ENCODE peak calls at places on chromosome 21, in ten cellular contexts. A is adipocyte; M is NCI-H1417; G is GM12865; E is AG04450; V is stimulated activated CD4-positive, alpha-beta T cell treated with anti-CD3 and anti-CD28 coated beads, TNF-alpha, amount 100 ng/mL, for 1 hour; S is hepatocyte; R is uterus; N is T47D; L is astrocyte. Z is an unnamed sample.

GRCh38 chr21:35743571-35743970 is 316.8 kb downstream of the SETD4 start:
- DNase-seq in S (no peak), V (no peak), M (no peak), L (peak; percentile 26), A (no peak), N (no peak), G (no peak), E (peak; percentile 10), R (no peak), Z (no peak)

GRCh38 chr21:41168391-41169257 is 664 bp downstream of the BACE2 start:
- DNase-seq in G (peak; percentile 15), E (no peak), S (peak; percentile 66), M (peak; percentile 67), A (peak; percentile 79), R (peak; percentile 75), V (no peak), N (peak; percentile 64), L (peak; percentile 72), Z (peak; percentile 70)

GRCh38 chr21:30097791-30098190 is 68.8 kb downstream of the CLDN17 start:
- DNase-seq in V (no peak), L (no peak), E (no peak), G (no peak), R (no peak), A (no peak), M (no peak), N (no peak), S (no peak), Z (no peak)

GRCh38 chr21:36792505-36792967 is 93.6 kb downstream of the SIM2 start:
- DNase-seq in S (no peak), R (no peak), G (no peak), A (no peak), L (peak; percentile 44), N (no peak), E (no peak), V (no peak), M (peak; percentile 70), Z (no peak)

GRCh38 chr21:31866077-31866511 is 6.7 kb upstream of the HUNK start:
- DNase-seq in E (peak; percentile 23), R (peak; percentile 85), S (peak; percentile 94), V (peak; percentile 61), M (peak; percentile 96), L (peak; percentile 34), N (peak; percentile 87), A (peak; percentile 93), G (peak; percentile 72), Z (peak; percentile 92)

GRCh38 chr21:45861156-45861870 is 120.3 kb upstream of the COL6A1 start:
- DNase-seq in V (no peak), E (no peak), A (no peak), N (no peak), G (no peak), M (peak; percentile 7), R (no peak), S (no peak), L (no peak), Z (no peak)

GRCh38 chr21:15121655-15122120 is 56.9 kb upstream of the NRIP1 start:
- DNase-seq in R (no peak), L (peak; percentile 51), S (peak; percentile 32), M (no peak), E (peak; percentile 15), N (no peak), V (no peak), A (peak; percentile 14), G (no peak), Z (no peak)

GRCh38 chr21:45405819-45406762 is 1.1 kb downstream of the COL18A1 start:
- DNase-seq in A (peak; percentile 71), R (no peak), S (peak; percentile 60), M (peak; percentile 51), L (peak; percentile 55), E (no peak), G (no peak), N (no peak), V (no peak), Z (no peak)

GRCh38 chr21:21057349-21058062 is 59.3 kb downstream of the NCAM2 start:
- DNase-seq in V (no peak), S (no peak), N (peak; percentile 78), A (no peak), L (no peak), M (peak; percentile 54), E (no peak), R (no peak), G (no peak), Z (no peak)

GRCh38 chr21:14550200-14550599 is 4.1 kb upstream of the SAMSN1 start:
- DNase-seq in E (no peak), L (no peak), M (no peak), A (no peak), R (no peak), V (no peak), S (no peak), G (no peak), N (no peak), Z (no peak)

GRCh38 chr21:34593954-34594531 is 20.9 kb downstream of the RCAN1 start:
- DNase-seq in V (no peak), M (no peak), E (no peak), N (no peak), S (no peak), A (no peak), G (no peak), L (no peak), R (no peak), Z (no peak)

GRCh38 chr21:44887807-44888580 is 14.5 kb upstream of the PTTG1IP start:
- DNase-seq in R (no peak), A (no peak), G (no peak), L (no peak), V (no peak), M (no peak), S (no peak), E (no peak), N (no peak), Z (no peak)

GRCh38 chr21:42302292-42302650 is 12.9 kb downstream of the TFF3 start:
- DNase-seq in M (peak; percentile 77), G (no peak), V (no peak), R (no peak), S (no peak), A (no peak), L (no peak), E (no peak), N (no peak), Z (no peak)

GRCh38 chr21:27725916-27726315 is 759.0 kb upstream of the ADAMTS5 start:
- DNase-seq in G (no peak), S (no peak), V (no peak), R (no peak), N (no peak), L (no peak), E (no peak), A (no peak), M (no peak), Z (no peak)

GRCh38 chr21:42094811-42095210 is 23.7 kb downstream of the UMODL1 start:
- DNase-seq in A (no peak), V (no peak), M (no peak), N (no peak), G (no peak), E (no peak), L (no peak), S (no peak), R (no peak), Z (no peak)

GRCh38 chr21:23471877-23472276 is 2135.4 kb downstream of the MRPL39 start:
- DNase-seq in G (no peak), S (no peak), N (no peak), E (no peak), R (no peak), A (no peak), L (no peak), M (no peak), V (no peak), Z (no peak)

GRCh38 chr21:41678944-41679343 is 87.9 kb downstream of the RIPK4 start:
- DNase-seq in G (peak; percentile 19), N (peak; percentile 100), A (peak; percentile 86), S (peak; percentile 98), V (no peak), L (peak; percentile 97), E (peak; percentile 78), M (peak; percentile 84), R (peak; percentile 62), Z (peak; percentile 99)

GRCh38 chr21:37564924-37565529 is 198.5 kb downstream of the DYRK1A start:
- DNase-seq in R (no peak), A (no peak), M (peak; percentile 93), N (no peak), L (no peak), S (peak; percentile 62), E (no peak), G (no peak), V (no peak), Z (no peak)

GRCh38 chr21:17492415-17493168 is 20.3 kb upstream of the CXADR start:
- DNase-seq in S (peak; percentile 19), A (no peak), L (peak; percentile 83), G (no peak), M (no peak), N (no peak), R (no peak), V (no peak), E (no peak), Z (peak; percentile 21)

GRCh38 chr21:38721983-38722382 is 83.7 kb upstream of the ETS2 start:
- DNase-seq in A (no peak), G (no peak), M (no peak), S (no peak), L (peak; percentile 6), E (no peak), N (no peak), R (no peak), V (no peak), Z (no peak)

GRCh38 chr21:32155226-32155625 is 123.6 kb downstream of the MIS18A start:
- DNase-seq in G (no peak), N (no peak), M (no peak), A (no peak), R (no peak), E (no peak), L (no peak), V (no peak), S (no peak), Z (no peak)

GRCh38 chr21:39176312-39176711 is 6.9 kb downstream of the PSMG1 start:
- DNase-seq in E (no peak), G (no peak), N (no peak), S (no peak), A (no peak), L (no peak), R (no peak), M (peak; percentile 46), V (no peak), Z (no peak)

GRCh38 chr21:15252437-15252836 is 187.6 kb upstream of the NRIP1 start:
- DNase-seq in S (no peak), E (no peak), R (no peak), A (no peak), L (no peak), M (no peak), N (no peak), V (no peak), G (no peak), Z (no peak)